ENCODE peak calls at places on chromosome 2, in five cellular contexts. Q is H1, J is ovary, I is HCT116, F is MM.1S. G is an unnamed sample. For H3K4me1, the result is how much of the 10 kb centered on the place peaks cover.

GRCh38 chr2:11175293-11175795 is 20.1 kb downstream of the SLC66A3 start:
- DNase-seq in Q (no peak), J (peak), I (no peak), F (no peak), G (no peak)

GRCh38 chr2:84741182-84741822 is 139.6 kb downstream of the TRABD2A start:
- DNase-seq in Q (peak), J (no peak), I (peak), F (peak), G (no peak)

GRCh38 chr2:232438951-232439757 is 16.8 kb upstream of the ALPI start:
- DNase-seq in Q (peak), J (peak), I (no peak), F (no peak), G (peak)

GRCh38 chr2:222532315-222532714 is 108.0 kb downstream of the SGPP2 start:
- DNase-seq in Q (no peak), J (no peak), I (no peak), F (no peak), G (no peak)

GRCh38 chr2:119958642-119959268 is 54.1 kb upstream of the EPB41L5 start:
- DNase-seq in Q (no peak), J (no peak), I (no peak), F (no peak), G (no peak)

GRCh38 chr2:19371996-19372582 is 13.7 kb upstream of the OSR1 start:
- DNase-seq in Q (no peak), J (no peak), I (no peak), F (no peak), G (no peak)

GRCh38 chr2:44330801-44331200 is 30.5 kb downstream of the PREPL start:
- DNase-seq in Q (no peak), J (no peak), I (no peak), F (no peak), G (no peak)

GRCh38 chr2:159840620-159841019 is 42.6 kb upstream of the CD302 start:
- DNase-seq in Q (no peak), J (no peak), I (no peak), F (no peak), G (no peak)

GRCh38 chr2:161139098-161139987 is 20.9 kb upstream of the TANK start:
- DNase-seq in Q (no peak), J (no peak), I (no peak), F (no peak), G (no peak)

GRCh38 chr2:133777607-133778006 is 209.3 kb upstream of the NCKAP5 start:
- DNase-seq in Q (no peak), J (no peak), I (peak), F (no peak), G (no peak)

GRCh38 chr2:49753344-49753930 is 599.1 kb upstream of the FSHR start:
- DNase-seq in Q (no peak), J (no peak), I (no peak), F (no peak), G (no peak)

GRCh38 chr2:46545015-46545839 is 65.9 kb downstream of the TMEM247 start:
- DNase-seq in Q (peak), J (no peak), I (no peak), F (no peak), G (no peak)

GRCh38 chr2:236919209-236919608 is 166.5 kb upstream of the COPS8 start:
- DNase-seq in Q (no peak), J (no peak), I (no peak), F (no peak), G (no peak)

GRCh38 chr2:187091664-187092063 is 242.7 kb upstream of the ZSWIM2 start:
- DNase-seq in Q (no peak), J (no peak), I (no peak), F (no peak), G (no peak)

GRCh38 chr2:11133238-11133935 is 21.9 kb upstream of the SLC66A3 start:
- DNase-seq in Q (no peak), J (peak), I (no peak), F (no peak), G (peak)

GRCh38 chr2:174332607-174333001 is 2.1 kb upstream of the SP9 start:
- DNase-seq in Q (peak), J (no peak), I (no peak), F (no peak), G (no peak)

GRCh38 chr2:171521361-171522056 is 765 bp upstream of the CYBRD1 start:
- DNase-seq in Q (no peak), J (no peak), I (no peak), F (no peak), G (no peak)

GRCh38 chr2:64876137-64876647 is 113.0 kb upstream of the SLC1A4 start:
- DNase-seq in Q (peak), J (no peak), I (peak), F (no peak), G (no peak)

DNA sequence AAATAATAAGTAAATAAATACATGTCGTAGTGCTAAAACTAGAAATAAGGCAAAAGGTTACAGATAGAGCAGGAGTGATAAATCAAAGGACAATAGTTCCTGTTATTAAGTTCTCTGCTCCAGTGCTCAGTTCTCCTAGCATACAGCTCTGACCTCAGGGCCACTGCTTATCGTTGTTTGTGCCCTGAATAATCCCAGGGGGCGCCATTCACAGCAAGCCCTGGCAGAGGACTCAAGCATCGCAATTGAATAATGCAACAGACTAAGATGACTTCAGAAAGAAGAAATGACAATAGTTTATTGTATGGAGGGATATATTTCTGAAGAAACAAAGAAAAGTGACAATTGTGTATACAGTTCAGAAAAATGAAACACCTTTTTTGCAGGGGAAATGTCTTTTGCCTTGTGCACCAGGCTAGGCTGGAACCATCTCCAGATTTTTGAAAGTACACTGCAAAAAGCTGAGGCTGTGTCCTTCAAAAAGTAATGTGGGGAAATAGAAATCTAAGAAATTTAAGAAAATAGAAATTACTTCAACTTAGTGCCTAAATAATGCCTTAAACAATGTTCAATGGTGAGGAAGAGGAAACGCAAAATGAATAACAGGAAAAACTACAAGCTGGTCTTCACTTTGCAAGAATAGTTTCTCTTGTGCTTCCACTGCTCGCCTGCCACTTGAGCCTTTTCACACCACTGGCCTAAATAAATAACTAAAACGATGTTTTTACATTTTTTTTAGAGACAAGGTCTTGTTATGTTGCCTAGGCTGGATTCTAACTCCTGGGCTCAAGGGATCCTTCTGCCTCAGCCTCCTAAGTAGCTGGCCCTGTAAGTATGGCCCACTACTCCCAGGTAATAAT is 19.0 kb upstream of the CCNYL1 start:
- DNase-seq in Q (peak), J (no peak), I (peak), F (no peak), G (peak)
- TF ChIP-seq CTCF in Q (peak), J (no peak), I (peak), F (peak), G (peak)

DNA sequence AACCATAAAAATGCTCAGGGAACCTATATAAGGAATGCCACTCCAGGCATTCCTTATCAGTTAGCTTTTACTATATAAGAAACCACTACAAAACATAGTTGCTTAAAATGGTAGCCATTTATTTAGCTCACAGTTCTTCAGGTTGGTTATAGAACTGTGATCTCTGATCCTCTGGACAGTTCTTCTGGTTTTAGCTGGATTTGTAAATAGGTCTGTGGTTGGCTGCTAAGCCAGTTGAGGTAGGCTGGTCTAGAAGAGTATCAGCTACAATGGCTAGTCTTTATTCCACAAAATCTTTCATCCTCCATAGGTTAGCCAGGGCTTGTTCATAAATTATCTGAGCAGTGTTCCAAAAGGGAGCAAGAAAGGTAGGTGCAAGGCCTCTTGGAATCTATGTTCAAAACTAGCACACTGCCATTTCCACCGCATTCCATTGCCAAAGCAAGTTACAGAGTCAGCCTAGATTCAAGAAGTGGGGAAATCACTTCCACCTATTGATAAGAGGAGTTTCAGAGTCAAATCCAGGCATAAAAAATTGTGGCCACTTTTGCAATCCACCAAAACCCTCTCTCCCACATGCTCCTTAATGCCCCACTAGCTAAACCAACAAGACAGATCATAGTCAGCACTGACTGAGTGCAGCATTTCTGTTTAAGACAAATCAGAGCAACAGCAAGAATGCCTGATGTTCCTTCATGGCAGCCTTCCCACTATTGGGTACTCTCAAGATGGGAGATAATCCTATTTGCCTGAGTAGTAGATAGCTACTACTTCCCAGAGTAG is 146.4 kb downstream of the IRS1 start:
- DNase-seq in Q (no peak), J (no peak), I (no peak), F (no peak), G (no peak)
- H3K4me1 ChIP-seq in Q (under half), J (under half), I (half or more), F (under half), G (half or more)

GRCh38 chr2:108058575-108059137 is 72.3 kb downstream of the SLC5A7 start:
- DNase-seq in Q (no peak), J (no peak), I (no peak), F (no peak), G (no peak)

DNA sequence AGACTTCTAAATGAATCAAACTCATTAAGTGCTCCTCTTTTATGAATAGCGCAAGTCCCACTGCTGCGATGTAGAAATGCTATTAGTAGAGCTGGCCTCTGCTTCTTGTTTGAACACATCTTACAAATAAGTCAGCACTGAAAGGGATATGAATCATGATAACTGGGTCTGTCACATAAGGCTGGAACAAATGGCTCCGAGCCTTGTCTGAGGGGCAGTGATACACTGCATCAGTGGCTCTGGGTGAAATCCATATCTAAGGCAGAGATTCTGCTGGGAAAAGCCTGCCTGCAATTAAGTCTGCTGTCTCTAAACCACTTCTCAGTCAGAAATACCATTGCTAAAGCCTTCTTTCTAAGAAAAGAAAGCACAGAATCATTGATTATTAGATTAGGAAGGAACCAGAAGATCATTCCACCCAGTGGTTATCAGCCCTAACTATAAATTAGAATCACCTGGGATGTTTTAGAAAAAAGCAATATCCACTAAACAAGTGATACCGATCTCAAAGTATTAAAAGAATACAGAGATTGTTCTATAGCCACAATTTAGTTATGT is 75.2 kb downstream of the SLC5A7 start:
- DNase-seq in Q (no peak), J (no peak), I (no peak), F (no peak), G (no peak)
- H3K27ac ChIP-seq in Q (no peak), J (no peak), I (no peak), F (no peak), G (no peak)

GRCh38 chr2:227939271-227940027 is 68.0 kb downstream of the DAW1 start:
- DNase-seq in Q (peak), J (peak), I (peak), F (peak), G (no peak)
- TF ChIP-seq CTCF in Q (peak), J (no peak), I (peak), F (peak), G (no peak)

GRCh38 chr2:32161296-32161695 is 4.4 kb upstream of the SLC30A6 start:
- DNase-seq in Q (no peak), J (no peak), I (no peak), F (no peak), G (no peak)
- H3K4me1 ChIP-seq in Q (under half), J (under half), I (under half), F (under half), G (under half)

DNA sequence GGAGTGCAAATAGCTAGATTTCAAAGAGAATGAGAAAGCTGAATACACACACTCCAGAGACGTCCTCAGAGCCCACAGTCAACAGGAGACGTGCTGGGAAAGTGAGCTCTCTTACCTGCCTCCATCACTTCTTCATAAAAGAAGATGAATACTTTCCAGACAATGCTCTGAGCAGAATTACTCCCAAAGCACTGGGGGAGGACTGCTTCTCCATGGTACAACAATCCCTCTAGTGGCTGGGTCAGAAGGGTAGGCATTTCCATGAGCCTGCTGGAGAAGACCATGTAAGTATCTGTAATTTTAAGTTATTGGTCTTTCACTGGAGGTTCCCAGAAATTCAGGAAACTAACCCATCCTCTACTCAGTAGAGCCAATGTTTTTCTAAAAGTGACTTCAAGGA is 190.3 kb downstream of the RBM43 start:
- DNase-seq in Q (no peak), J (no peak), I (peak), F (no peak), G (peak)
- H3K27ac ChIP-seq in Q (no peak), J (no peak), I (no peak), F (no peak), G (no peak)

GRCh38 chr2:241882090-241882625 is 12.6 kb downstream of the RTP5 start:
- DNase-seq in Q (no peak), J (no peak), I (no peak), F (peak), G (peak)
- TF ChIP-seq CTCF in Q (peak), J (no peak), I (peak), F (peak), G (no peak)